ENCODE peak calls at places on chromosome 11, in four cellular contexts. W is heart right ventricle, B is tibial nerve, I is upper lobe of right lung. G is an unnamed sample. For H3K4me1, the result is how much of the 10 kb centered on the place peaks cover.

GRCh38 chr11:83265331-83265730 is 20.8 kb downstream of the CCDC90B start:
- DNase-seq in W (no peak), B (no peak), I (no peak), G (no peak)

GRCh38 chr11:68992743-68993255 is 12.0 kb upstream of the MRGPRD start:
- DNase-seq in W (no peak), B (no peak), I (peak), G (no peak)

GRCh38 chr11:35073691-35074382 is 65.1 kb upstream of the CD44 start:
- DNase-seq in W (no peak), B (no peak), I (no peak), G (no peak)

GRCh38 chr11:117281159-117281558 is 10.0 kb upstream of the BACE1-AS start:
- DNase-seq in W (no peak), B (no peak), I (no peak), G (no peak)

GRCh38 chr11:46416656-46417055 is 25.1 kb upstream of the CHRM4 start:
- DNase-seq in W (no peak), B (no peak), I (peak), G (no peak)

GRCh38 chr11:132228756-132229325 is 858.4 kb downstream of the NTM start:
- DNase-seq in W (no peak), B (no peak), I (no peak), G (no peak)

GRCh38 chr11:96279421-96280290 is 63.3 kb downstream of the MAML2 start:
- DNase-seq in W (no peak), B (no peak), I (no peak), G (no peak)

GRCh38 chr11:86046111-86046510 is 22.8 kb downstream of the PICALM start:
- DNase-seq in W (no peak), B (no peak), I (no peak), G (no peak)

GRCh38 chr11:91730620-91731019 is 494.0 kb upstream of the FAT3 start:
- DNase-seq in W (no peak), B (no peak), I (no peak), G (no peak)

GRCh38 chr11:11968511-11969280 is 39.7 kb downstream of the DKK3 start:
- DNase-seq in W (no peak), B (no peak), I (no peak), G (no peak)

GRCh38 chr11:130580372-130580771 is 131.9 kb downstream of the ADAMTS15 start:
- DNase-seq in W (no peak), B (no peak), I (no peak), G (peak)

GRCh38 chr11:36057372-36058045 is 113.6 kb downstream of the LDLRAD3 start:
- DNase-seq in W (no peak), B (no peak), I (no peak), G (peak)

GRCh38 chr11:114319716-114320328 is 23.6 kb downstream of the NNMT start:
- DNase-seq in W (no peak), B (no peak), I (no peak), G (no peak)

GRCh38 chr11:117313828-117314768 is 2.0 kb downstream of the BACE1 start:
- DNase-seq in W (no peak), B (no peak), I (no peak), G (no peak)

GRCh38 chr11:125073616-125074483 is 10.7 kb downstream of the SLC37A2 start:
- DNase-seq in W (no peak), B (no peak), I (peak), G (peak)

GRCh38 chr11:20155683-20156279 is 4.5 kb downstream of the DBX1 start:
- DNase-seq in W (no peak), B (no peak), I (no peak), G (no peak)

DNA sequence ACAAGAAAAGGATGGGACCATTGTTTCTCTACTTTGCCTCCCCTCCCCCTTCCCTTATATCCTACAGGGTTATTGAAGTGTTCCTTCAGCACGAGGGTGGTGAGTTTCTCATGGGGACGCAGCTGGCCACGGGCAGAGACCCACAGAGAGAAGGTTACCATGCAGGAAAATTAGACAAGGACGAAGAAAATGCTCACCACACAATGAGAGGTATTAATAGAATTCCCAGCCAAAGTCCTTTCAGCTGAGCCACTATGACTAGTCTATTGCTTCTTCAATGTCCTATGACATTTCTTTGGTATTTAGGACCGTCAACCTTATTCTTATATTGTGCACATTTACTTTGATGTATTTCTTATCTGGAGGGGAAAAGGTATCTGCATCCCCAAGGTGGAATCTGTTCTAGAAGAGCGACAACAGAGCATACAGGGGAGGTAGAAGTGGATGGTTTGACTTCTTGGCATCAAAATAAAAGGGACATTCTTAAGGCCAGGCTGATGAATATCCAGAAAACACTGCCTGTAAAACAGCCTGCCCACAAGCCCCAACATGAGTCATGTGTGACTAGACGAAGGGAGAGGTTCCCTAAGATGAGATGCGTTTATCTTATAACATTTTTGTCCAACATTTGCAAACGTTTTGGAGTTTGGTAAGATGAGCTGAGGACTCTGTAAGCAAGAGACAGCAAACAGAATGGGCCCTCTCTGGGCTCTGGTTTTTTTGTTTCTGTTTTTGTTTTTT is 209.8 kb upstream of the NARS2 start:
- DNase-seq in W (no peak), B (no peak), I (no peak), G (no peak)
- H3K4me1 ChIP-seq in W (under half), B (under half), I (under half), G (under half)

DNA sequence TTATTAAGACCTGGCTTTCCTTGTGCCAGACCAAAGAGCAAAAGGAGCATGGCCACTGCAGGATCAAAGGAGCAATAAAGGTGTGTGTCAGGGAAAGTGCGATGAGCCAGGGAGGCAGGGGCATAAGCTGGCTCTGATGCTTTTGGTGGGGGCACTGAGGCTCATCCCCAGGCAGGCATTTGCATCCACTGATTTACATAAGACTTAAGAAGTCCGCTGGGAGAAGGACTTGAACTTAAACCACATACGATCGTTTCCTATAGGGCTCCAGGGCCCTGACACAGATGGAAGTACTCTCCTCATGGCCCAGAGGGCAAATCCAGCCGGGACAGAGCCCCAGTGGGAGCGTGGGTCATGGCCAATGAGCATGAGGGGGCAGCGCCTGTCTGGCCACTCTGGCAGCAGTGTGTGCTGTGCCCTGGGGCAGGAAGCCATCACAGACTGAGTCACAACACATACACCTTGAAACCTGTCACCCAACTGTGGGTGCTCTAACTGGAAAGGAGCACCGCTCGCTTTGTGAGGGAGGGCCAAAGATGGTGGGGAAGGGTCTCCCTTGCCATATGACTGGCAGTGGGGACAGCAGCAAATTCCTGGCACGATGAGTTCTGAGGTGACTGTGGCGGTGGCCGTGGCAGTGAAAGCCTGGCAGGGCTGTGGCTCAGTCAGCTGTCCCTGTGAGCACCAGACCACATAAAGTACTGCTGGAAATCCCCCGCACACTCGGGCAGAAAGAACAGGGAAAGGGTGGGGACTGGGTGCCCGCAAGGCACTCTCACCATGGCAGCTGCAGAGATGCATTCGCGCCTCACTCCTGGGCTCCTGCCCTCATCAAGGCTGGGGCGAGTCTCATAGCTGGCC is 79.4 kb upstream of the LMO1 start:
- DNase-seq in W (no peak), B (no peak), I (no peak), G (no peak)
- H3K27ac ChIP-seq in W (no peak), B (no peak), I (no peak), G (no peak)

GRCh38 chr11:61110255-61111059 is 8.2 kb downstream of the CD5 start:
- DNase-seq in W (no peak), B (no peak), I (peak), G (no peak)
- H3K4me1 ChIP-seq in W (under half), B (under half), I (under half), G (under half)

GRCh38 chr11:897226-898159 is 13.1 kb downstream of the CHID1 start:
- DNase-seq in W (no peak), B (no peak), I (no peak), G (no peak)

GRCh38 chr11:898540-899190 is 11.9 kb downstream of the CHID1 start:
- DNase-seq in W (no peak), B (no peak), I (no peak), G (no peak)

GRCh38 chr11:898160-898517 is 12.5 kb downstream of the CHID1 start:
- DNase-seq in W (no peak), B (no peak), I (no peak), G (no peak)

GRCh38 chr11:899724-900123 is 10.9 kb downstream of the CHID1 start:
- DNase-seq in W (no peak), B (no peak), I (no peak), G (no peak)

GRCh38 chr11:900545-900944 is 10.1 kb downstream of the CHID1 start:
- DNase-seq in W (no peak), B (no peak), I (no peak), G (no peak)
- H3K27ac ChIP-seq in W (no peak), B (no peak), I (no peak), G (no peak)

DNA sequence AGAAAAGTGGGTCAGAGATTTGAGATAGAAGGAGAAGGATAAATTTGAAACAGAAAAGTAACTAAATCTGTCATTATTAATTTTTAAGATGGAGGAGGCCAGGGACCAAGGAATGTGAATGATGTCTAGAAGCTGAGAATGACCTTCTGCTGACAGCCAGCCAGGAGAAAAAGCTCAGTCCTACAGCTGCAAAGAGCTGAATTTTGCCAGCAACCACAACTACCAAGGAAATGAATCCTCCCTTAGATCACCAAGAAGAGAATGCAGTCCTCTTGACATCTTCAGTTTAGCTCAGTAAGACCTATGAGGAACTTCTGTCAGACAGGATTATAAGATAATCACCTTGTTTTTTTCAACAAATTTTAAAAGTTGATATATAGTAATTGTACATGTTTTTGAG is 538.2 kb downstream of the LRRC4C start:
- DNase-seq in W (no peak), B (no peak), I (no peak), G (no peak)
- H3K4me1 ChIP-seq in W (under half), B (under half), I (under half), G (under half)

GRCh38 chr11:6251120-6251733 is 8.4 kb upstream of the CCKBR start:
- DNase-seq in W (peak), B (peak), I (peak), G (peak)
- H3K27ac ChIP-seq in W (no peak), B (no peak), I (no peak), G (no peak)

GRCh38 chr11:119338946-119339580 is 1.6 kb downstream of the C1QTNF5 start:
- DNase-seq in W (no peak), B (no peak), I (peak), G (no peak)

GRCh38 chr11:119341222-119342022 is 739 bp upstream of the C1QTNF5 start:
- DNase-seq in W (no peak), B (no peak), I (no peak), G (no peak)

GRCh38 chr11:119339581-119340334 is 925 bp downstream of the C1QTNF5 start:
- DNase-seq in W (peak), B (no peak), I (peak), G (no peak)

GRCh38 chr11:119342023-119342300 is 1.3 kb upstream of the C1QTNF5 start:
- DNase-seq in W (no peak), B (no peak), I (no peak), G (no peak)

DNA sequence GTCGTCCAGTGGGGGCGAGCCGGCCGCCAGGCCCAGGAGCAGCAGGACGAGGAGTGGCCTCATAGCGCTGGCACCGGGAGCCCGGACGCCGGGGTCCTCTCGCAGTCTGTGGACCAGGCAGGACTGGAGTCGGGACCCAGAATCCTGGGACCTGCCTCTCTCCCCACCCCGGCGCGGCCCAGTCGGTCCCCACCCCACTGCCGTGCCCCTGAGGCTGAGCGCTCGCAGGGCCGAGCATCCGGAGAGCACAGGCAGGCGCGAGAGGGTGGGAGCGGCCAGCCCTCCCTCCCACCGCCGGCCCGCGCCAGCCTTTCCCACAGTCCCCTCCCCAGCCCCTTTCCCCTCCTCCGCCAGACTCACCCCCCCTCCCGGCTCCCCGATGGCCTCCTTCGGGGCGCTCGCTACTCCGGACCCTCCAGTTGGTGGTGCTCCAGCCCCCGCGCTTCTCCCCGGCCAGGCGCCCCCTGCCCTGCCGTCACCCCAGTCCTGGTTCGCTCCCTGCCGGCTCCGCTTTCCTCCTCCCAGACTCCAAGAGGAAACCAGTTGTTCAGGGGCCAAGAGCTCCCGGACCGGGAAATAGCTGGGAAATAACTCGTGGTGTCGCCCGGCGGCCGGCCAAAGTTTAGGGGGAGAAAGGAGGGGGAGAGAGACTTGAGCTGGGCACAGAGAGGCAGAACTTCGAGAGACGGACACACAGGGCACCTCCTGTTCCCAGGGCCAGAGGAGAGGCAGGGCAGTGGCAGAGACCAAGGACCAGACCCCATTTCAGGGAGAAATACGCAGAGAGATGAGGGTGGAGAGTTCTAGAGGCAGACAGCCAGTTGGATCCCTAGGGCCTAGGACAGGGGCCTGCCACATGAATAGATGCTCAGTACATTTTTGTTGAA is at the start of gene C1QTNF5:
- DNase-seq in W (peak), B (peak), I (peak), G (peak)
- H3K4me1 ChIP-seq in W (under half), B (half or more), I (under half), G (under half)

DNA sequence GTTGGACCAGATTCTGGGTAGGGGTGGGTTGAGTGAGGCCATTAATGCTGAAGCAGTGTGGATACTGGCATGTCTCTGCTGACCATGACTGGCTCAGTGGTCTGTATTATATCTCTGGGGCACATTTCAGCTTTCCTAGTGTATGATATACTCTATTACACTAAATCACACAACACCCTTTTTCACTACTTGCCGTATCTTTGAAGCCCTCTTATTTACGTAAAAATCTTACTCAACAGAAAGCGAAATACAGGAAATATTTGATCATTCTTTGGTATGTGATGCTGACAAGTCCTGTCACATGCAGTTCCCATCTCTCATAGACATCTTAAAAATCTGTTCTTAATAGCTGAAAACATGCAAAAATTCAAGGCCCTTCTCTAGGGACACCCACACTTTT is 40.3 kb downstream of the OR5B17 start:
- DNase-seq in W (no peak), B (no peak), I (no peak), G (no peak)
- H3K27ac ChIP-seq in W (no peak), B (no peak), I (no peak), G (no peak)